ENCODE peak calls at places on chromosomes 7 and 10, in six cellular contexts. P is neuronal stem cell, I is fibroblast of lung, K is cardiac muscle cell, O is heart right ventricle, W is adrenal gland. Y is an unnamed sample. For H3K36me3, H3K4me1 and H3K27me3, the result is how much of the 10 kb centered on the place peaks cover.

GRCh38 chr10:129096340-129096984 is 370.6 kb upstream of the MGMT start:
- DNase-seq in K (no peak), I (peak), O (no peak), W (peak), P (no peak), Y (peak)

GRCh38 chr7:132321387-132321786 is 254.9 kb downstream of the PLXNA4 start:
- DNase-seq in O (no peak), P (no peak), I (no peak), K (peak), W (no peak), Y (no peak)

GRCh38 chr10:116665541-116666125 is 44.9 kb downstream of the PNLIPRP2 start:
- DNase-seq in P (no peak), I (peak), W (peak), K (peak), O (no peak), Y (no peak)

GRCh38 chr10:97572214-97572989 is at the start of gene ANKRD2:
- DNase-seq in K (peak), P (peak), W (peak), I (peak), O (peak), Y (no peak)

GRCh38 chr7:94244760-94245159 is 149.9 kb upstream of the COL1A2 start:
- DNase-seq in W (no peak), K (no peak), P (no peak), O (no peak), I (no peak), Y (no peak)

GRCh38 chr7:111741811-111742240 is 179.5 kb upstream of the IMMP2L start:
- DNase-seq in O (no peak), W (peak), P (peak), K (peak), I (peak), Y (no peak)

GRCh38 chr7:15687645-15688025 is 1.2 kb upstream of the MEOX2 start:
- DNase-seq in K (peak), O (peak), W (no peak), P (peak), I (no peak), Y (no peak)

GRCh38 chr7:76302299-76303056 is at the start of gene HSPB1:
- DNase-seq in P (peak), O (peak), W (peak), I (peak), K (peak), Y (peak)

GRCh38 chr10:96299383-96299782 is 4.9 kb upstream of the DNTT start:
- DNase-seq in O (no peak), P (no peak), W (no peak), K (no peak), I (no peak), Y (no peak)

GRCh38 chr7:101140746-101141382 is 13.4 kb upstream of the AP1S1 start:
- DNase-seq in I (no peak), W (no peak), K (no peak), P (no peak), O (no peak), Y (no peak)

GRCh38 chr7:110084177-110084807 is 1006.6 kb upstream of the LRRN3 start:
- DNase-seq in W (no peak), O (no peak), I (no peak), P (no peak), K (no peak), Y (no peak)

GRCh38 chr10:7988985-7989384 is 65.5 kb upstream of the GATA3 start:
- DNase-seq in K (no peak), O (no peak), P (no peak), W (no peak), I (no peak), Y (no peak)

GRCh38 chr10:66752714-66753113 is 173.1 kb upstream of the LRRTM3 start:
- DNase-seq in K (no peak), W (no peak), I (peak), P (no peak), O (no peak), Y (no peak)

GRCh38 chr7:16399265-16399801 is 22.0 kb downstream of the CRPPA start:
- DNase-seq in P (no peak), I (peak), W (peak), O (no peak), K (peak), Y (no peak)

GRCh38 chr7:35889001-35889400 is 88.1 kb downstream of the SEPTIN7 start:
- DNase-seq in I (no peak), K (peak), P (no peak), W (no peak), O (no peak), Y (no peak)

GRCh38 chr10:97584798-97585438 is 729 bp downstream of the HOGA1 start:
- DNase-seq in W (no peak), K (no peak), P (no peak), O (no peak), I (no peak), Y (no peak)

GRCh38 chr7:19327011-19327410 is 181.8 kb upstream of the FERD3L start:
- DNase-seq in W (no peak), O (no peak), K (no peak), P (no peak), I (peak), Y (no peak)

GRCh38 chr10:60869916-60870728 is 73.9 kb downstream of the RHOBTB1 start:
- DNase-seq in P (no peak), O (no peak), W (no peak), K (no peak), I (no peak), Y (no peak)

GRCh38 chr10:14056545-14057332 is 274.0 kb downstream of the FRMD4A start:
- DNase-seq in I (peak), O (no peak), K (no peak), W (no peak), P (no peak), Y (no peak)

GRCh38 chr10:117351558-117351957 is 23.7 kb downstream of the PDZD8 start:
- DNase-seq in W (no peak), K (no peak), P (no peak), I (no peak), O (no peak), Y (no peak)

GRCh38 chr7:6520163-6520981 is 30.9 kb downstream of the GRID2IP start:
- DNase-seq in W (no peak), I (no peak), P (no peak), O (no peak), K (no peak), Y (no peak)

GRCh38 chr7:26624431-26624830 is 240.0 kb downstream of the SKAP2 start:
- DNase-seq in K (no peak), I (no peak), O (no peak), P (no peak), W (no peak), Y (no peak)

GRCh38 chr7:103735377-103735776 is 254.1 kb downstream of the RELN start:
- DNase-seq in P (no peak), I (peak), O (no peak), W (no peak), K (no peak), Y (no peak)

GRCh38 chr10:132623996-132624846 is 86.6 kb downstream of the INPP5A start:
- DNase-seq in W (no peak), P (no peak), O (no peak), K (no peak), I (no peak), Y (peak)

GRCh38 chr10:103772096-103772845 is 83.1 kb downstream of the SH3PXD2A start:
- DNase-seq in W (peak), O (peak), K (peak), P (peak), I (peak), Y (peak)

GRCh38 chr10:97633921-97634320 is 621 bp upstream of the MORN4 start:
- DNase-seq in W (no peak), K (no peak), I (no peak), O (no peak), P (no peak), Y (no peak)

GRCh38 chr10:123157210-123157609 is 3.0 kb downstream of the BUB3 start:
- DNase-seq in K (no peak), O (no peak), W (no peak), I (peak), P (no peak), Y (no peak)
- H3K36me3 ChIP-seq in K (under half), O (under half), W (under half), I (under half), P (half or more), Y (under half)

DNA sequence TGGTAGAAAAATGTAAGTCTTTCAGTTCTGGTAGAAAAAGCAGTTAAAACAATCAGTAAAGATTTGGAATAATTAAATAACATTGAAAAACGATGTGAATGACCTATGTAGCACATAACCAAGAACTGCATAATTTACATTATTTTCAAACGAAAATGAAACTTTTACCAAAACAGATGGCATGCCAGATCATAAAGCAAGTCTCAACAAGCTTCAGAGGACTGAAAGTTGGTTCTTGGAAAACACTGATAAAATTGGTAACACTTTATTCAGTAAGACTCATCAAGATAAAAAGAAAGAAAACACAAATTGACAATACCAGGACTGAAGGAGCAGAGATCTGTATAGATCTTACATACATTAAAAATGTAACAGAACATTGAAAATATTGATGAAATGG is 92.8 kb downstream of the VIPR2 start:
- DNase-seq in K (no peak), P (no peak), O (no peak), I (no peak), W (no peak), Y (no peak)
- H3K4me1 ChIP-seq in K (under half), P (under half), O (under half), I (under half), W (under half), Y (under half)

GRCh38 chr7:142891490-142892082 is 6.0 kb upstream of the TRPV6 start:
- DNase-seq in W (no peak), I (no peak), O (no peak), P (no peak), K (no peak), Y (no peak)
- H3K27me3 ChIP-seq in W (under half), I (under half), O (under half), P (under half), K (under half), Y (under half)

DNA sequence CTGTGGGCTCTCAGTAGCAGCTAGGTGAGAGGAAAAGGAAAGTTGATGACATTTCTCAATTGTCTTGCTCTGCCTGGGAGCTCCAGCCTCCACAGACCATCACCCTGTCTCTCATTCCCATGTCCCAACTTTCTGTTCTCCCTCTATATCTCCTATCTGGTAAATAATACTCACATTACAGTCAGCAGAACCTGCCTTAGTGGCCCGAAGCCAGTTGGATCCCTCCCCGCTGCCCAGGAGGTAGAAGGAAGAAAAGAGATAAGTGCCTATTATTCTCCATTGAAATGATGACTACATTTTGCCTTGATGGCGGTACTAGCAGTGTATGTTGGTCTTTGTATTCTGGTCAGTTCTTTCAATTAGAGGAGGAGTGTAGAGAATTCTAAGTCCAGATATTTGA is 92.0 kb downstream of the CSTF2T start:
- DNase-seq in K (no peak), I (no peak), O (no peak), W (no peak), P (no peak), Y (no peak)
- H3K36me3 ChIP-seq in K (under half), I (under half), O (under half), W (under half), P (under half), Y (under half)

DNA sequence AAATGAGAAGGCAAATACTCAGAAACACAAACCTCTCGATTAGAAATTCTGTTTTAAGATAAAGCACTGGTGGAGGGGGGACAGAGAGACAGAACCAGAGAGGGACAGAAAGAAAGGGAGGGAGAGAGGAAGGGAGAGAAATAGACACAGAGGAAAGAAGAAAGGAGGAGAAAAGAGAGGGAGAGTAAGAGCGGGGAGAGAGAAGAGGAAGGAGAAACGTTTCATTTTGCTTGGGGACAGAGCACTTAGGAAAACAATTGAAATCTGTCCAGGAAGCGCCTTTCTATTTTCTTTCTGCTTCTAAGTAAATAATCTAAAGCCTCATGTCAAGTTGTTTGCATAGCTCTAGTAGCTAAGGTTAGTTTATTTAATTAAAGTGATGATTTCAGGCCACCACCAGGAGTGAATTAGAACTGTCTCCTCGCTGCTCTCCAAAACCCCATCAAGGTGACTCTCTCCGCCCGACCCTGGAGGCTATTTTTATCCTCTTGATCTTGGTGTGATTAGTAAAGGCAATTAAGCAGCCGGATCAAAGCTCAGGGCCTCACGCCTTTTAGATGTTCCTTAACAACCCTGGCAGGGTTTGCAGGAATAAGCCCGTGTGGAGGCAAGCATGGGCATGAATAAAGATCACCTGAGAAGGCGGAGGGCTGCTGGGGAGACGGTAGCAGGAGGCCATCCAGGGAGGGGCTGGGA is 73.4 kb upstream of the INSIG1 start:
- DNase-seq in W (no peak), K (no peak), O (no peak), P (no peak), I (no peak), Y (no peak)
- H3K4me1 ChIP-seq in W (under half), K (under half), O (under half), P (under half), I (under half), Y (under half)

GRCh38 chr7:117271566-117271965 is 51.3 kb downstream of the WNT2 start:
- DNase-seq in K (no peak), O (no peak), I (no peak), W (no peak), P (no peak), Y (no peak)
- H3K27me3 ChIP-seq in K (under half), O (under half), I (under half), W (under half), P (under half), Y (under half)

GRCh38 chr7:99008181-99008631 is 129.9 kb downstream of the TRRAP start:
- DNase-seq in I (no peak), W (peak), P (no peak), K (no peak), O (no peak), Y (peak)

GRCh38 chr7:99005776-99006175 is 127.4 kb downstream of the TRRAP start:
- DNase-seq in K (no peak), O (no peak), P (no peak), I (no peak), W (peak), Y (no peak)

GRCh38 chr7:99004781-99005500 is 126.6 kb downstream of the TRRAP start:
- DNase-seq in P (no peak), K (no peak), W (peak), O (no peak), I (peak), Y (no peak)

GRCh38 chr7:99008921-99009530 is 130.7 kb downstream of the TRRAP start:
- DNase-seq in P (no peak), W (peak), I (no peak), K (no peak), O (no peak), Y (no peak)

GRCh38 chr7:99006739-99007424 is 128.6 kb downstream of the TRRAP start:
- DNase-seq in K (no peak), I (no peak), O (no peak), W (peak), P (no peak), Y (no peak)
- H3K36me3 ChIP-seq in K (under half), I (under half), O (under half), W (under half), P (half or more), Y (half or more)